ENCODE peak calls at places on chromosome 10, in eight cellular contexts. Q, Y, E, C, B, L, I and Z are unnamed samples.

GRCh38 chr10:127737563-127738511 is 852 bp downstream of the FOXI2 start:
- DNase-seq in Q (no peak), E (no peak), C (no peak), B (no peak), I (no peak), Y (no peak), L (no peak), Z (no peak)

GRCh38 chr10:46544989-46545791 is 11.3 kb downstream of the GPRIN2 start:
- DNase-seq in E (no peak), I (peak), C (peak), Y (peak), B (peak), L (peak), Q (no peak), Z (no peak)

GRCh38 chr10:133326745-133327650 is 9.7 kb downstream of the CALY start:
- DNase-seq in I (no peak), C (no peak), E (no peak), Y (no peak), B (no peak), Q (no peak), L (no peak), Z (no peak)

GRCh38 chr10:19788075-19788686 is 28.1 kb upstream of the PLXDC2 start:
- DNase-seq in E (no peak), C (no peak), B (peak), L (peak), Y (peak), Q (no peak), I (peak), Z (no peak)

GRCh38 chr10:12396093-12396492 is 46.7 kb downstream of the CAMK1D start:
- DNase-seq in B (no peak), L (no peak), E (no peak), Y (no peak), I (no peak), Q (no peak), C (peak), Z (no peak)

GRCh38 chr10:12547301-12547771 is 198.0 kb downstream of the CAMK1D start:
- DNase-seq in L (no peak), Q (peak), Y (no peak), C (no peak), E (no peak), B (no peak), I (no peak), Z (no peak)

GRCh38 chr10:90306187-90306586 is 551.7 kb downstream of the HTR7 start:
- DNase-seq in E (no peak), C (no peak), I (no peak), Q (no peak), L (no peak), B (no peak), Y (no peak), Z (no peak)

GRCh38 chr10:119006451-119007210 is 22.9 kb upstream of the NANOS1 start:
- DNase-seq in B (peak), C (peak), L (no peak), Q (no peak), E (no peak), Y (no peak), I (no peak), Z (peak)

GRCh38 chr10:71285180-71285545 is 33.9 kb upstream of the SLC29A3 start:
- DNase-seq in L (peak), B (peak), Q (no peak), E (no peak), Y (peak), I (peak), C (no peak), Z (no peak)

GRCh38 chr10:132199268-132199853 is 12.6 kb downstream of the DPYSL4 start:
- DNase-seq in Q (no peak), E (no peak), Y (no peak), I (no peak), B (no peak), L (no peak), C (peak), Z (no peak)

GRCh38 chr10:112663181-112663879 is 216.3 kb downstream of the VTI1A start:
- DNase-seq in B (no peak), C (no peak), E (no peak), Y (no peak), I (no peak), Q (no peak), L (no peak), Z (no peak)

GRCh38 chr10:96998329-96998888 is 166.3 kb downstream of the LCOR start:
- DNase-seq in Q (no peak), B (peak), E (no peak), L (no peak), Y (no peak), I (no peak), C (no peak), Z (no peak)

GRCh38 chr10:54742416-54742815 is 58.6 kb downstream of the PCDH15 start:
- DNase-seq in C (no peak), B (no peak), I (no peak), Q (no peak), E (no peak), Y (no peak), L (no peak), Z (no peak)

GRCh38 chr10:110059965-110060364 is 52.2 kb downstream of the ADD3 start:
- DNase-seq in I (no peak), Q (no peak), E (no peak), Y (peak), C (no peak), L (no peak), B (no peak), Z (no peak)

GRCh38 chr10:19930936-19931859 is 115.0 kb downstream of the PLXDC2 start:
- DNase-seq in L (no peak), Y (peak), B (peak), E (no peak), Q (no peak), C (no peak), I (no peak), Z (peak)

GRCh38 chr10:5895804-5896203 is 5.8 kb downstream of the FBH1 start:
- DNase-seq in C (peak), I (peak), Q (peak), B (no peak), Y (peak), E (no peak), L (no peak), Z (no peak)

GRCh38 chr10:78007172-78007571 is 22.1 kb downstream of the POLR3A start:
- DNase-seq in E (no peak), B (no peak), I (no peak), Q (no peak), Y (no peak), C (no peak), L (no peak), Z (no peak)

GRCh38 chr10:16952610-16953009 is 135.4 kb upstream of the RSU1 start:
- DNase-seq in Q (no peak), I (peak), B (no peak), L (no peak), Y (no peak), E (no peak), C (no peak), Z (no peak)

GRCh38 chr10:99329891-99330674 is 927 bp downstream of the CNNM1 start:
- DNase-seq in Y (no peak), C (no peak), L (no peak), I (peak), Q (no peak), E (no peak), B (peak), Z (no peak)

GRCh38 chr10:132252412-132252811 is 55.3 kb downstream of the STK32C start:
- DNase-seq in I (no peak), Q (no peak), B (no peak), Y (no peak), C (no peak), L (no peak), E (no peak), Z (no peak)

GRCh38 chr10:20267734-20268133 is 451.5 kb downstream of the PLXDC2 start:
- DNase-seq in I (no peak), C (no peak), E (no peak), L (no peak), Q (no peak), Y (no peak), B (no peak), Z (no peak)

GRCh38 chr10:118792501-118792900 is 37.7 kb upstream of the CACUL1 start:
- DNase-seq in Y (no peak), Q (no peak), B (no peak), L (no peak), E (no peak), C (no peak), I (no peak), Z (no peak)

GRCh38 chr10:89391882-89392756 is at the start of gene IFIT1:
- DNase-seq in Q (peak), E (peak), B (peak), C (peak), L (no peak), Y (no peak), I (peak), Z (peak)

GRCh38 chr10:110919349-110919931 is at the start of gene SHOC2:
- DNase-seq in Q (peak), E (peak), I (peak), B (peak), Y (peak), L (peak), C (peak), Z (peak)

GRCh38 chr10:45673074-45673628 is 579 bp upstream of the ZFAND4 start:
- DNase-seq in L (peak), I (no peak), Q (no peak), E (no peak), Y (no peak), C (no peak), B (peak), Z (no peak)

GRCh38 chr10:11160982-11161554 is 143.4 kb downstream of the CELF2 start:
- DNase-seq in I (no peak), C (no peak), B (peak), Q (no peak), Y (no peak), E (no peak), L (no peak), Z (no peak)

GRCh38 chr10:78857193-78857592 is 211.6 kb upstream of the ZMIZ1 start:
- DNase-seq in E (no peak), C (no peak), Y (no peak), B (no peak), L (no peak), Q (no peak), I (no peak), Z (no peak)

GRCh38 chr10:43121444-43121843 is 16.8 kb upstream of the CSGALNACT2 start:
- DNase-seq in L (no peak), B (no peak), I (no peak), E (no peak), Q (no peak), Y (no peak), C (peak), Z (no peak)

GRCh38 chr10:1123198-1123597 is 67.0 kb downstream of the WDR37 start:
- DNase-seq in L (no peak), I (no peak), E (no peak), Y (peak), Q (no peak), C (no peak), B (no peak), Z (no peak)

GRCh38 chr10:120015064-120015463 is 122.5 kb downstream of the SEC23IP start:
- DNase-seq in Q (no peak), I (no peak), Y (no peak), L (no peak), E (no peak), B (no peak), C (no peak), Z (no peak)

GRCh38 chr10:130772676-130773075 is 538.8 kb downstream of the TCERG1L start:
- DNase-seq in B (no peak), E (no peak), L (no peak), I (no peak), Y (no peak), C (peak), Q (no peak), Z (no peak)

GRCh38 chr10:122525788-122526187 is 34.8 kb upstream of the DMBT1 start:
- DNase-seq in L (peak), C (no peak), I (no peak), B (no peak), E (no peak), Q (no peak), Y (no peak), Z (no peak)

GRCh38 chr10:60428387-60428737 is 38.7 kb upstream of the ANK3 start:
- DNase-seq in I (no peak), Y (no peak), B (no peak), C (no peak), E (no peak), L (no peak), Q (no peak), Z (no peak)

GRCh38 chr10:103632247-103632642 is 138.7 kb downstream of the NEURL1 start:
- DNase-seq in B (no peak), Y (no peak), E (no peak), L (no peak), Q (no peak), C (peak), I (no peak), Z (no peak)

GRCh38 chr10:79078367-79079073 is 9.8 kb downstream of the ZMIZ1 start:
- DNase-seq in Y (no peak), B (no peak), L (no peak), I (no peak), C (no peak), E (no peak), Q (no peak), Z (no peak)

GRCh38 chr10:61330669-61331068 is 122.5 kb downstream of the TMEM26 start:
- DNase-seq in L (no peak), Y (no peak), B (no peak), E (no peak), C (no peak), Q (no peak), I (no peak), Z (no peak)

GRCh38 chr10:3807221-3807927 is 22.4 kb upstream of the KLF6 start:
- DNase-seq in Y (peak), L (peak), I (no peak), E (no peak), Q (peak), B (no peak), C (no peak), Z (no peak)

GRCh38 chr10:132532784-132533560 is 4.6 kb upstream of the INPP5A start:
- DNase-seq in Y (no peak), L (no peak), B (no peak), Q (no peak), C (no peak), I (no peak), E (no peak), Z (peak)

GRCh38 chr10:71127019-71127534 is 85.3 kb upstream of the UNC5B start:
- DNase-seq in Y (no peak), B (no peak), I (peak), C (no peak), L (no peak), Q (no peak), E (no peak), Z (no peak)

GRCh38 chr10:24678757-24679156 is 44.9 kb downstream of the ARHGAP21 start:
- DNase-seq in I (no peak), E (no peak), Q (no peak), B (no peak), L (no peak), C (no peak), Y (no peak), Z (no peak)

GRCh38 chr10:24680647-24681475 is 42.8 kb downstream of the ARHGAP21 start:
- DNase-seq in B (no peak), Y (no peak), Q (no peak), L (no peak), I (no peak), C (no peak), E (no peak), Z (no peak)

GRCh38 chr10:24683554-24683953 is 40.1 kb downstream of the ARHGAP21 start:
- DNase-seq in I (no peak), C (no peak), E (no peak), Y (no peak), Q (no peak), B (no peak), L (no peak), Z (no peak)

GRCh38 chr10:24685958-24686540 is 37.6 kb downstream of the ARHGAP21 start:
- DNase-seq in Y (no peak), L (no peak), B (peak), E (no peak), Q (no peak), C (no peak), I (no peak), Z (no peak)

DNA sequence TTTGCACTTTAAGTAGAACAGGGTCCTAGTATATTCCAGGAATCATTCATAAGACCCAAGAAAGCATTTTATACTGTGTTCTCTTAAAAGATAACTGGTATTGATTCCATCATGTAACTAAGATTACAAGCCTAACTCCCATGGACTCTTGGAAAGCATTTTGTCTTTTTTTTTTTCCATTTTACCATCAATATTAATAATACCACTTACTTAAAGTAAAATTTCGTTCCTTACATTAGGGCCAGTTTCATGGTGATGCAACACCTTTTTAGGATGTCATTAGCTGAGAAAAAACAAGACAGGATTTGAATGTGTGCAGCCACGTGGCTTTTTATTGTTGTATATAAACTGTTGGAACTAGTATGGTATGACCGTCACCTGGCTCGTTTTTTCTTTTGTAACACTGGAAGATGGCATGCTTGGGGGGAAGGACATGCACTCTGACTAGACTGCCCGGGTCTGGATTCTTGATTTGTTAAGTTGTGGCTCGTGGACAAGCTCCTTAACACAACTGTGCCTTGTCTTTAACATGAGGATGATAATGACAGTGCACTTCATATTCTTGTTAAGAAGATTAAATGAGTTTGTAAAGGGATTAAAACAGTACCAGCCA is 42.1 kb downstream of the ARHGAP21 start:
- DNase-seq in B (no peak), Y (peak), L (no peak), E (no peak), I (no peak), C (no peak), Q (no peak), Z (peak)
- H3K27ac ChIP-seq in B (peak), Y (no peak), L (no peak), E (no peak), I (no peak), C (no peak), Q (no peak), Z (peak)

DNA sequence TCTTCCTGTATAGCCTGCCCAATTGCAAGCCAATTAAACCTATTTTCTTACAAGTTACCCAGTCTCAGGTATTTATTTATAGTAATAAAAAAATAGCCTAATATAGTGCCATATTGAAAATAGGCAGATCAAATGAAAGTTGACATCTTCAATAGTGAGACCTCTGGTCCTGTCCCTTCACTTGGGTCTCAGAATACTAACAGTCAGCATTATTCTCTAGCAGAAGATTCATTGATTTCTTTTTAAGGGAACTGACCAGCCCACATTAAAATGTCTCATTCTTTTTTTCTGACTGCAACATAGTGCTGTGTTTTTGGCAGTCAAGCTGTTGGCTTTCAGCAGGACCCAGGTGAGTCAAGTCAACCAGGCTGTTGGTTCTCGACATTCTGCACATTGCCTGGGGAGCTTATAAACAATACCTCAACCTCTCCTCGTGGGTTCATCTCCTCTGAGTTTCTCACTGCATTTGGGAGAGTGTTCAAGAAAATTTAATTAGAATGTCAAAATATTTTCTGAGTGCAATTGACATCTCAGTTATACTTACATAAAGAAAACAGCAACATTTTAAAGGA is 109.8 kb downstream of the MKX start:
- DNase-seq in C (no peak), Y (no peak), Q (no peak), I (no peak), B (no peak), L (no peak), E (no peak), Z (no peak)
- H3K27ac ChIP-seq in C (no peak), Y (no peak), Q (no peak), I (no peak), B (no peak), L (no peak), E (no peak), Z (no peak)

GRCh38 chr10:100782845-100783244 is 37.5 kb downstream of the PAX2 start:
- DNase-seq in Y (no peak), E (no peak), C (no peak), I (no peak), L (no peak), B (no peak), Q (no peak), Z (no peak)
- H3K27ac ChIP-seq in Y (no peak), E (no peak), C (no peak), I (no peak), L (no peak), B (no peak), Q (no peak), Z (no peak)

DNA sequence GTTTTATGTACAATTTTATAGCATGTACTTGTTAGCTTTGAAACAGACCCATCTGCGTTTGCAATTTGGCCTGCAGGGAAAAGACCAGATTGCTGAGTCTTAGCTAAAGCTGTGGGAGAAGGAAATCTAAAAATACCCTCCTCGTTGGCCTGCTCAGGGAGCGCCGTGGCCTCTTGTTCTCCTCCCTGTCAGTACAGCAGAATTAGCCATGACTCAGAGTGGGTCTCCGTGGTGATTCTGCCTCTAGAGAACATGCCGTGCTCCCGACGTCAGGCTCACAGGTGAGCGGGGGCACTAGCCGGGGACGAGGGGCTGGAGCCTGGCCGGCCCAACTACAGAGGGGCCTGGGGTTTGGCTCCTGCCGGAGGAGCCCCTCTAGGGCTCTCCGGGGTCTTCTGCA is 98.8 kb downstream of the LHPP start:
- DNase-seq in L (no peak), B (peak), Y (no peak), I (no peak), Q (no peak), C (peak), E (no peak), Z (no peak)
- H3K27ac ChIP-seq in L (peak), B (peak), Y (no peak), I (no peak), Q (no peak), C (peak), E (no peak), Z (no peak)

DNA sequence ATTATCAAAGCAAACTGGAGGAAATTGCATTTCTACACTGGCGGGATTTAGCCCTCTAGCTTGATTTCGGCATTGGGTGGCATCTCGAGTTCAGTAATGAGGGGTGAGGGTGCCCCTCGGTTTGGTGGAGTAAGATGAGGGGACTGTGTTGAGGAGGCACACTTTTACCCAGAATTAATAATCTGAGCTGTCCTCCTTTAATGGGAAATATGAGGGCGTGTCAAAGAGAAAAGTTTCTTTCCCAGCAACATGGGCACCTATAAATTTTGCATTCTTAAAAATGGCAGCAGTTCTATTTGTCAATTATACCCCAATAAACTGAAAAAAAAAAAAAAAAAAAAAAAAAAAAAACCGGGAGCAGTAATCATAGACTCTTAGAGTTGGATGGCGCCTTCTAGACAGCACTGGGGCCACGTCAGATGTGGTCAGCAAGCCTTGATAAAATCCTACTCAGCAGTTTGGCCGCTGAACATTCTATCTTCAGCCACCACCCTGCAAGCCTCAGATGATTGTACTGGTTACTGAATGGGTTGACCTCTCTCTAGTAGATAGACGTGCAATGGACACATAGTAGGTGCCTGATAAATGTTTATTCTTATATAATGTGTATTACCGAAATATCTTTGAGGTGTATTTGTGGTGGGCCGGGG is 931 bp downstream of the PAPSS2 start:
- DNase-seq in Q (no peak), B (peak), I (no peak), E (no peak), C (no peak), L (no peak), Y (no peak), Z (no peak)
- H3K27ac ChIP-seq in Q (no peak), B (peak), I (no peak), E (no peak), C (peak), L (no peak), Y (no peak), Z (no peak)